ENCODE peak calls at places on chromosomes 7 and 10, in seven cellular contexts. E is IMR-90, L is epithelial cell of esophagus, B is fibroblast of mammary gland, U is fibroblast of pulmonary artery, M is mesothelial cell of epicardium, Y is ovary. F is an unnamed sample.

GRCh38 chr7:102284891-102285540 is 1.7 kb upstream of the SH2B2 start:
- DNase-seq in Y (peak), E (no peak), B (no peak), M (no peak), L (no peak), U (no peak), F (no peak)

GRCh38 chr7:50953820-50954219 is 171.1 kb upstream of the GRB10 start:
- DNase-seq in L (peak), M (no peak), Y (no peak), U (peak), B (peak), E (peak), F (peak)

GRCh38 chr7:92754756-92755581 is 81.4 kb downstream of the CDK6 start:
- DNase-seq in U (no peak), Y (no peak), E (no peak), M (no peak), L (no peak), B (no peak), F (no peak)

GRCh38 chr7:3300221-3300650 is 816 bp upstream of the SDK1 start:
- DNase-seq in M (no peak), U (no peak), Y (no peak), B (peak), L (no peak), E (peak), F (no peak)

GRCh38 chr7:85630904-85631582 is 444.2 kb upstream of the SEMA3D start:
- DNase-seq in U (peak), E (peak), B (peak), Y (no peak), M (no peak), L (no peak), F (no peak)

GRCh38 chr10:58384095-58384494 is 1.1 kb upstream of the TFAM start:
- DNase-seq in M (no peak), U (no peak), L (no peak), Y (no peak), B (no peak), E (no peak), F (no peak)

GRCh38 chr7:21238717-21239116 is 189.2 kb upstream of the SP4 start:
- DNase-seq in U (no peak), B (no peak), M (no peak), Y (no peak), E (no peak), L (no peak), F (no peak)

GRCh38 chr10:119933179-119933578 is 40.6 kb downstream of the SEC23IP start:
- DNase-seq in Y (no peak), B (no peak), M (no peak), U (peak), L (no peak), E (peak), F (peak)

GRCh38 chr10:71694567-71694968 is 25.0 kb downstream of the C10orf105 start:
- DNase-seq in B (no peak), E (no peak), M (no peak), U (no peak), L (no peak), Y (no peak), F (no peak)

GRCh38 chr10:70477661-70478162 is 855 bp upstream of the PALD1 start:
- DNase-seq in Y (peak), L (peak), U (peak), E (peak), M (no peak), B (no peak), F (peak)

GRCh38 chr10:125037145-125037544 is 95.2 kb downstream of the ZRANB1 start:
- DNase-seq in E (peak), Y (peak), M (no peak), U (peak), L (peak), B (peak), F (peak)

GRCh38 chr7:111026806-111027205 is 64.1 kb upstream of the LRRN3 start:
- DNase-seq in L (no peak), E (no peak), Y (no peak), M (no peak), B (no peak), U (no peak), F (no peak)

GRCh38 chr7:1659696-1660095 is 10.4 kb upstream of the ELFN1 start:
- DNase-seq in Y (no peak), B (peak), E (peak), U (no peak), L (peak), M (no peak), F (peak)

GRCh38 chr10:75469018-75469616 is 37.7 kb downstream of the LRMDA start:
- DNase-seq in E (peak), Y (peak), B (peak), L (peak), M (no peak), U (peak), F (peak)

GRCh38 chr7:151776446-151776845 is 100.5 kb downstream of the PRKAG2 start:
- DNase-seq in L (no peak), Y (no peak), B (no peak), U (no peak), E (no peak), M (no peak), F (no peak)

GRCh38 chr10:66752714-66753113 is 173.1 kb upstream of the LRRTM3 start:
- DNase-seq in L (peak), M (no peak), B (peak), U (no peak), E (peak), Y (no peak), F (no peak)

GRCh38 chr10:118259288-118259906 is 82.7 kb downstream of the FAM204A start:
- DNase-seq in M (peak), Y (peak), U (peak), E (peak), B (peak), L (peak), F (peak)

GRCh38 chr7:13829914-13830603 is 159.4 kb downstream of the ETV1 start:
- DNase-seq in U (peak), M (no peak), L (peak), Y (no peak), E (peak), B (peak), F (peak)

GRCh38 chr10:47402681-47403301 is 18.7 kb upstream of the ZNF488 start:
- DNase-seq in U (peak), B (peak), L (peak), Y (peak), E (peak), M (no peak), F (peak)

GRCh38 chr10:104333037-104333727 is 5.1 kb downstream of the ITPRIP start:
- DNase-seq in M (no peak), L (no peak), E (no peak), U (peak), Y (peak), B (peak), F (no peak)

GRCh38 chr7:78530351-78530750 is 731.8 kb downstream of the PHTF2 start:
- DNase-seq in U (peak), E (peak), Y (no peak), B (peak), L (peak), M (no peak), F (peak)

GRCh38 chr7:88111136-88111748 is 108.6 kb downstream of the SRI start:
- DNase-seq in B (peak), Y (no peak), E (peak), L (peak), U (peak), M (no peak), F (peak)

GRCh38 chr7:133602291-133602690 is 349.4 kb downstream of the EXOC4 start:
- DNase-seq in E (peak), U (peak), B (peak), L (peak), M (no peak), Y (no peak), F (peak)

GRCh38 chr10:107213861-107214260 is 49.4 kb upstream of the SORCS1 start:
- DNase-seq in Y (no peak), B (no peak), L (no peak), M (no peak), E (no peak), U (no peak), F (no peak)

GRCh38 chr10:16931919-16932318 is 114.7 kb upstream of the RSU1 start:
- DNase-seq in Y (no peak), M (no peak), U (no peak), E (no peak), B (no peak), L (no peak), F (no peak)

GRCh38 chr10:33373263-33373662 is 38.8 kb upstream of the NRP1 start:
- DNase-seq in Y (no peak), L (no peak), U (no peak), E (no peak), B (no peak), M (no peak), F (no peak)

GRCh38 chr7:2971914-2972530 is 71.6 kb downstream of the CARD11 start:
- DNase-seq in M (no peak), L (no peak), E (no peak), Y (no peak), U (no peak), B (no peak), F (no peak)

GRCh38 chr7:37342665-37343471 is 105.8 kb downstream of the ELMO1 start:
- DNase-seq in U (no peak), M (no peak), B (no peak), Y (no peak), E (no peak), L (no peak), F (no peak)

GRCh38 chr10:122294511-122295422 is 23.7 kb downstream of the BTBD16 start:
- DNase-seq in L (no peak), Y (no peak), M (no peak), B (no peak), E (no peak), U (no peak), F (no peak)

GRCh38 chr7:30074422-30075030 is 46.3 kb downstream of the PLEKHA8 start:
- DNase-seq in Y (no peak), L (peak), E (peak), M (no peak), B (peak), U (peak), F (peak)

GRCh38 chr10:75201793-75202307 is 8.7 kb upstream of the VDAC2 start:
- DNase-seq in E (no peak), M (no peak), B (no peak), U (no peak), Y (no peak), L (peak), F (no peak)

GRCh38 chr10:77835669-77836086 is 90.9 kb downstream of the DLG5 start:
- DNase-seq in M (no peak), L (no peak), E (no peak), Y (no peak), B (no peak), U (peak), F (no peak)

GRCh38 chr10:74544106-74544505 is 282.3 kb upstream of the KAT6B start:
- DNase-seq in L (peak), E (peak), U (peak), B (peak), Y (no peak), M (no peak), F (no peak)

GRCh38 chr10:75048669-75049098 is 62.8 kb upstream of the SAMD8 start:
- DNase-seq in Y (no peak), L (peak), M (no peak), B (peak), E (peak), U (peak), F (no peak)

GRCh38 chr10:59805043-59805442 is 51.8 kb upstream of the MRLN start:
- DNase-seq in Y (no peak), U (peak), E (peak), L (peak), M (no peak), B (peak), F (peak)

GRCh38 chr7:122188785-122189184 is 44.7 kb upstream of the AASS start:
- DNase-seq in E (no peak), Y (no peak), B (no peak), M (no peak), U (no peak), L (no peak), F (no peak)

GRCh38 chr10:122164028-122164601 is 107.0 kb upstream of the BTBD16 start:
- DNase-seq in M (no peak), L (no peak), U (no peak), E (no peak), B (no peak), Y (no peak), F (no peak)

GRCh38 chr7:74502216-74502891 is 48.6 kb downstream of the GTF2IRD1 start:
- DNase-seq in Y (no peak), B (peak), M (no peak), U (no peak), L (peak), E (no peak), F (peak)

GRCh38 chr10:115948415-115948814 is 324.6 kb downstream of the GFRA1 start:
- DNase-seq in L (no peak), M (no peak), U (no peak), Y (no peak), B (peak), E (peak), F (peak)
- TF ChIP-seq CTCF in L (no peak), M (no peak), U (peak), Y (no peak), B (peak), E (peak), F (peak)

GRCh38 chr10:14325325-14325955 is 5.3 kb downstream of the FRMD4A start:
- DNase-seq in L (peak), B (peak), E (peak), Y (no peak), M (no peak), U (peak), F (peak)
- TF ChIP-seq CTCF in L (peak), B (peak), E (peak), Y (no peak), M (peak), U (peak), F (peak)

DNA sequence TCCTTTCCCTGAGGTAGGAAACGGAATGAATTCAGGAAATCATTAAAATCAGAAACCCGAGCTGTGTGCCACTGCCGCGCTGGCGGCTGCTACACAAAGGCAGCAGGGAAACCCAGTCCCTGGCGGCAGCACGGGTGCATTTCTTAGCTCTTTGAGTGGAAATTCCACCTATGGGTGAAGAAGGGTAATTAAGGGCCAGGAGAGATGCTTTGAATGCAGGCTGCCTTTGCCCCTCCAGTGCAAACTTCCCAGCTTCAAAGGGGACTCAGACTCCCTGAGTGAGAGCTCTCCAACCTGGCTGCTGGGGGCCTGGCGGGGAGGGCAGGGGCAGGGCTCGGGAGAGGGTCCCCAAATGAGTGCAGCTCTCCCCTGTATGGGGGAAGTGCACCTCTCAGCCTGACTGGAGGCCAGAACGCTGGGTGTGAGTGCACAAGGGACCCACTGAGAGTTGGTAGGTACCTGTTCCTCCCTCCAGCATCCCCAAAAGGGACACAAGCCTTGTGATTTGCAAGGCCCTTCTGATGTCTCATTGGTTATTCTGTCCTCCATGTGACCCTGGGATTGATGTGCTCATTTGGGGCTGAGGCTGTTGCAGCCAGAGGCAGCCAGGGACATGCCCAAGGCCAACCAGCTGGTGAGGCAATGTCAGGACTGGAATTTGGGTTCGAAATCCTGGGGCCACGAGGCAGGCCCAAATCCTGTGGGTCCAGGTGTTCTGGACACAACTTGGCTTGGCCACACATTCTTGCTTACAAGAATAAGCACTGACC is 16.3 kb upstream of the ZMIZ1 start:
- DNase-seq in Y (no peak), M (no peak), U (peak), L (peak), E (no peak), B (no peak), F (no peak)
- TF ChIP-seq CTCF in Y (no peak), M (peak), U (peak), L (peak), E (peak), B (no peak), F (no peak)

GRCh38 chr7:150382123-150382843 is 3.2 kb downstream of the ZNF775 start:
- DNase-seq in U (no peak), L (peak), M (no peak), Y (no peak), B (no peak), E (no peak), F (no peak)

GRCh38 chr7:150385240-150385830 is 6.2 kb downstream of the ZNF775 start:
- DNase-seq in U (no peak), B (no peak), E (no peak), Y (no peak), M (no peak), L (no peak), F (no peak)

GRCh38 chr7:150382844-150383225 is 3.7 kb downstream of the ZNF775 start:
- DNase-seq in E (no peak), M (no peak), B (peak), L (no peak), U (no peak), Y (no peak), F (no peak)

GRCh38 chr7:150384406-150385239 is 5.5 kb downstream of the ZNF775 start:
- DNase-seq in Y (no peak), E (no peak), U (no peak), M (no peak), L (no peak), B (no peak), F (no peak)

GRCh38 chr7:150383710-150384397 is 4.7 kb downstream of the ZNF775 start:
- DNase-seq in B (no peak), U (no peak), M (no peak), E (no peak), L (no peak), Y (no peak), F (no peak)
- TF ChIP-seq CTCF in B (no peak), U (no peak), M (no peak), E (no peak), L (no peak), Y (no peak), F (no peak)

GRCh38 chr7:142153400-142153799 is 41.9 kb downstream of the MGAM2 start:
- DNase-seq in Y (no peak), L (peak), M (no peak), B (no peak), E (no peak), U (no peak), F (peak)
- TF ChIP-seq CTCF in Y (no peak), L (peak), M (no peak), B (peak), E (no peak), U (no peak), F (no peak)

DNA sequence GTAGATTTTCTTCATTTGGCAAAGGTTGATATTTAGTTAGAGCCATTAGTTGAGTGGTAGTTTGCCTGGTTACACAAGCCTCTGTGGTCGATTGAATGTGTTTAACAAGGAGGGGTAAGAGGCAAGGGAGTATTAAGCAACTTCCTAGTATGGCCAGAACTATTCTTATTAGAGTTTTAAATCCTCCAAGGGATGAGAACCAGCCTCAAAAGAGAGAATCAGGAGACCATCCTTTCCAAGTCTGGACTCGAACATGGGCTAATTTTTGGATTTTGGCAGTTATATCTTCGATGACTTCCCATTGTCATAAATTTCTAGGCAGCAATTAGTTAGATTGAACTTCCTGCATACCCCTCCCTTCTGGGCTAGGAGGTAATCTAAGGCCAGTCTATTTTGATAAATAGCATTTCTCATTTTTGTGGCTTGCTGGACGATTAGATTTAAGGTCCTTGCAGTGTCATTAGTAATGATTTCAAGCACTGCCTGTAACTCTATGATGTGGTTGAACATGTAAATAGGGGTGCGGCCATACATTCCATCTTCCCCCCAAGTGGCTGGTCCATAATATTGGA is 219.5 kb upstream of the KCND2 start:
- DNase-seq in L (no peak), E (peak), M (no peak), B (peak), Y (no peak), U (peak), F (no peak)
- TF ChIP-seq CTCF in L (no peak), E (no peak), M (no peak), B (no peak), Y (no peak), U (no peak), F (no peak)

GRCh38 chr10:285216-285967 is 150.1 kb downstream of the ZMYND11 start:
- DNase-seq in U (no peak), E (no peak), M (no peak), B (no peak), L (peak), Y (no peak), F (peak)

GRCh38 chr10:282294-283139 is 147.3 kb downstream of the ZMYND11 start:
- DNase-seq in U (peak), B (peak), Y (no peak), L (peak), E (peak), M (no peak), F (peak)

GRCh38 chr10:287029-287428 is 151.8 kb downstream of the ZMYND11 start:
- DNase-seq in U (no peak), E (peak), L (no peak), M (no peak), B (no peak), Y (no peak), F (no peak)

GRCh38 chr10:283140-283479 is 147.9 kb downstream of the ZMYND11 start:
- DNase-seq in B (no peak), E (no peak), Y (no peak), L (no peak), M (no peak), U (no peak), F (no peak)

DNA sequence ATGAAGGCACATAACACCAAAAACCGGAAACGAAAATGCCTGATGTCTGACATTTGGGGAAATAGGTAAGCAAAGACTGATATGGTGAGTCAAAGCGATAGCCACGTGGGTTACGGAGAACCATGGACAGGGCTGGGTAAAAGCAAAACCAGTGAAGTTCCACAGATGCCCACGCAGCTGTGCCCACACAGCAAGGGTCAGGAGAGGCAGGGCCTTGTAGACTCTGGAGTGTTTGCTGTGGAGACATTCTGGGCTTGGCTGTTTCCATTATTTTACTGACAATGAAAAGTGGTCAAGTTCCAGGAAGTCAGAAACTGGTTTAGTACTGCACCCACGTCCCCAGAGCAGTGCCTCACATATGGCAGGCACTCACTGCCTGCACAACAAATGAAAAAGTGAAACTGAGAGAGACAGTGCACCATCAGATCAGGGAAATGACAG is 148.7 kb downstream of the ZMYND11 start:
- DNase-seq in B (no peak), U (no peak), M (no peak), E (no peak), Y (no peak), L (no peak), F (no peak)
- TF ChIP-seq CTCF in B (no peak), U (no peak), M (no peak), E (no peak), Y (no peak), L (no peak), F (no peak)